ENCODE peak calls at places on chromosomes 5 and 9, in nine cellular contexts. L is Peyer's patch, C is heart right ventricle, V is spleen, A is suprapubic skin, H is PC-3, G is ovary, I is heart left ventricle, R is testis. Z is an unnamed sample.
A peak's percentile ranks its signal among the peaks of the same experiment; 100 is the strongest.

GRCh38 chr5:160387445-160387844 is 12.4 kb downstream of the FAM200C start:
- DNase-seq in I (no peak), C (no peak), H (no peak), G (no peak), L (no peak), R (no peak), A (no peak), V (no peak), Z (no peak)

GRCh38 chr9:90502134-90502533 is 140.5 kb downstream of the DIRAS2 start:
- DNase-seq in L (no peak), A (no peak), G (no peak), C (no peak), R (no peak), H (no peak), I (no peak), V (no peak), Z (no peak)

GRCh38 chr9:69971643-69972449 is 71.8 kb upstream of the MAMDC2 start:
- DNase-seq in G (peak; percentile 83), C (peak; percentile 75), R (peak; percentile 87), A (peak; percentile 84), L (peak; percentile 66), H (peak; percentile 67), V (peak; percentile 81), I (peak; percentile 63), Z (no peak)

GRCh38 chr5:166961028-166961427 is 1330.4 kb upstream of the WWC1 start:
- DNase-seq in R (no peak), V (no peak), A (no peak), I (no peak), G (no peak), C (no peak), L (no peak), H (peak; percentile 41), Z (no peak)

GRCh38 chr5:115842952-115843351 is 1.2 kb downstream of the AP3S1 start:
- DNase-seq in R (no peak), C (no peak), L (no peak), A (no peak), H (no peak), G (no peak), I (no peak), V (no peak), Z (no peak)

GRCh38 chr5:75512383-75513074 is 838 bp downstream of the POLK start:
- DNase-seq in V (no peak), A (no peak), H (no peak), R (no peak), G (peak; percentile 27), C (no peak), I (no peak), L (no peak), Z (no peak)

GRCh38 chr5:151134228-151134627 is 23.4 kb downstream of the ANXA6 start:
- DNase-seq in A (no peak), G (no peak), H (no peak), I (no peak), R (no peak), L (peak; percentile 66), C (no peak), V (peak; percentile 70), Z (no peak)

GRCh38 chr5:147756566-147756965 is 26.0 kb downstream of the JAKMIP2 start:
- DNase-seq in C (no peak), A (no peak), V (no peak), L (no peak), I (no peak), H (no peak), G (no peak), R (no peak), Z (no peak)

GRCh38 chr9:121720311-121720991 is 69.0 kb downstream of the DAB2IP start:
- DNase-seq in I (no peak), C (no peak), A (no peak), L (peak; percentile 75), R (no peak), H (peak; percentile 35), V (no peak), G (no peak), Z (no peak)

GRCh38 chr5:159041754-159042153 is 58.0 kb downstream of the EBF1 start:
- DNase-seq in H (no peak), L (no peak), A (no peak), V (no peak), R (no peak), I (no peak), C (no peak), G (no peak), Z (no peak)

GRCh38 chr5:149666212-149666852 is 63.8 kb upstream of the PPARGC1B start:
- DNase-seq in G (no peak), I (no peak), R (no peak), H (peak; percentile 47), L (peak; percentile 61), V (no peak), C (no peak), A (no peak), Z (no peak)

GRCh38 chr5:60945760-60946253 is 802 bp downstream of the NDUFAF2 start:
- DNase-seq in C (no peak), V (no peak), G (peak; percentile 60), H (peak; percentile 18), R (peak; percentile 56), L (no peak), I (peak; percentile 17), A (no peak), Z (no peak)

GRCh38 chr9:105052346-105052745 is 124.4 kb upstream of the ABCA1 start:
- DNase-seq in C (no peak), V (no peak), L (no peak), R (no peak), G (no peak), I (no peak), H (no peak), A (no peak), Z (no peak)

GRCh38 chr5:127957183-127957582 is 126.4 kb upstream of the SLC12A2 start:
- DNase-seq in C (peak; percentile 44), I (no peak), H (peak; percentile 62), R (no peak), A (no peak), G (peak; percentile 32), V (no peak), L (no peak), Z (no peak)

GRCh38 chr9:129584136-129584535 is 36.8 kb downstream of the C9orf50 start:
- DNase-seq in L (peak; percentile 86), C (no peak), H (peak; percentile 72), I (peak; percentile 76), A (no peak), V (no peak), G (peak; percentile 64), R (peak; percentile 91), Z (peak; percentile 63)

GRCh38 chr9:114631166-114631565 is 20.1 kb downstream of the TMEM268 start:
- DNase-seq in A (no peak), L (no peak), I (no peak), V (no peak), H (no peak), C (no peak), R (peak; percentile 67), G (no peak), Z (no peak)

GRCh38 chr5:38650540-38651275 is 94.3 kb upstream of the LIFR start:
- DNase-seq in V (no peak), A (no peak), G (no peak), L (no peak), C (no peak), I (no peak), R (no peak), H (peak; percentile 74), Z (no peak)

GRCh38 chr5:401216-402034 is 41.6 kb upstream of the EXOC3 start:
- DNase-seq in L (peak; percentile 43), R (no peak), H (no peak), G (peak; percentile 41), A (peak; percentile 77), V (peak; percentile 78), I (no peak), C (no peak), Z (no peak)

GRCh38 chr9:76902395-76902794 is 3.5 kb downstream of the PRUNE2 start:
- DNase-seq in C (no peak), H (no peak), I (no peak), G (no peak), V (no peak), A (no peak), R (no peak), L (no peak), Z (no peak)

GRCh38 chr5:25858019-25858418 is 1180.4 kb downstream of the CDH9 start:
- DNase-seq in V (no peak), I (no peak), C (no peak), G (no peak), A (no peak), R (peak; percentile 60), L (no peak), H (no peak), Z (no peak)
- TF ChIP-seq CTCF in V (no peak), I (no peak), C (no peak), G (no peak), A (no peak), R (no peak), L (no peak), H (peak; percentile 53), Z (no peak)

GRCh38 chr9:35745569-35745968 is 3.5 kb downstream of the GBA2 start:
- DNase-seq in V (no peak), G (no peak), H (no peak), L (no peak), R (no peak), A (no peak), I (no peak), C (no peak), Z (no peak)
- H3K36me3 ChIP-seq in V (peaks cover 41% of the 10 kb centered on the region), G (no peaks in the 10 kb centered on the region), H (peaks cover 27% of the 10 kb centered on the region), L (no peaks in the 10 kb centered on the region), R (no peaks in the 10 kb centered on the region), A (peaks cover 43% of the 10 kb centered on the region), I (peaks cover 31% of the 10 kb centered on the region), C (peaks cover 63% of the 10 kb centered on the region), Z (peaks cover 20% of the 10 kb centered on the region)

GRCh38 chr9:21970001-21970799 is 24.0 kb downstream of the CDKN2A start:
- DNase-seq in R (no peak), G (no peak), I (no peak), L (no peak), A (no peak), V (no peak), C (no peak), H (no peak), Z (no peak)
- TF ChIP-seq CTCF in R (no peak), G (no peak), I (no peak), L (no peak), A (no peak), V (no peak), C (no peak), H (no peak), Z (no peak)

GRCh38 chr5:91378683-91379601 is 4.2 kb downstream of the ARRDC3 start:
- DNase-seq in H (peak; percentile 14), G (no peak), V (no peak), L (no peak), A (no peak), I (no peak), C (no peak), R (no peak), Z (no peak)

GRCh38 chr5:91367908-91368648 is 15.0 kb downstream of the ARRDC3 start:
- DNase-seq in V (no peak), G (no peak), H (no peak), A (no peak), I (no peak), L (no peak), R (no peak), C (no peak), Z (no peak)

GRCh38 chr5:91373016-91373415 is 10.1 kb downstream of the ARRDC3 start:
- DNase-seq in A (no peak), R (no peak), V (no peak), I (no peak), H (no peak), L (no peak), C (no peak), G (no peak), Z (no peak)

GRCh38 chr5:91369480-91369879 is 13.6 kb downstream of the ARRDC3 start:
- DNase-seq in V (no peak), C (no peak), A (no peak), L (no peak), G (no peak), H (no peak), I (no peak), R (no peak), Z (no peak)

GRCh38 chr5:91373600-91373999 is 9.5 kb downstream of the ARRDC3 start:
- DNase-seq in G (no peak), L (no peak), R (no peak), A (no peak), I (no peak), V (no peak), H (no peak), C (no peak), Z (no peak)
- H3K36me3 ChIP-seq in G (no peaks in the 10 kb centered on the region), L (no peaks in the 10 kb centered on the region), R (peaks cover 3% of the 10 kb centered on the region), A (peaks cover 73% of the 10 kb centered on the region), I (peaks cover 42% of the 10 kb centered on the region), V (peaks cover 47% of the 10 kb centered on the region), H (peaks cover 92% of the 10 kb centered on the region), C (peaks cover 100% of the 10 kb centered on the region), Z (no peaks in the 10 kb centered on the region)